ENCODE peak calls at places on chromosomes 7 and 10, in six cellular contexts. One of them, this sample, is unnamed.

GRCh38 chr10:117217196-117217761 is 20.0 kb downstream of the KCNK18 start:
- DNase-seq in upper lobe of right lung: no peak
- DNase-seq in mammary epithelial cell: no peak
- DNase-seq in AG09309: no peak
- DNase-seq in lower leg skin: no peak
- DNase-seq in astrocyte of the spinal cord: no peak
- DNase-seq in this sample: peak; percentile 3

GRCh38 chr7:44617225-44617885 is 10.9 kb downstream of the OGDH start:
- DNase-seq in upper lobe of right lung: no peak
- DNase-seq in mammary epithelial cell: peak; percentile 70
- DNase-seq in AG09309: peak; percentile 29
- DNase-seq in lower leg skin: no peak
- DNase-seq in astrocyte of the spinal cord: peak; percentile 64
- DNase-seq in this sample: peak; percentile 46

GRCh38 chr10:46298346-46299266 is 11.8 kb downstream of the ANTXRL start:
- DNase-seq in upper lobe of right lung: no peak
- DNase-seq in mammary epithelial cell: no peak
- DNase-seq in AG09309: no peak
- DNase-seq in lower leg skin: no peak
- DNase-seq in astrocyte of the spinal cord: no peak
- DNase-seq in this sample: no peak

GRCh38 chr7:155003215-155003999 is 483 bp upstream of the PAXIP1 start:
- DNase-seq in upper lobe of right lung: peak; percentile 92
- DNase-seq in mammary epithelial cell: peak; percentile 66
- DNase-seq in AG09309: peak; percentile 13
- DNase-seq in lower leg skin: peak; percentile 47
- DNase-seq in astrocyte of the spinal cord: peak; percentile 84
- DNase-seq in this sample: peak; percentile 78

GRCh38 chr7:30647589-30647988 is 34.7 kb downstream of the CRHR2 start:
- DNase-seq in upper lobe of right lung: no peak
- DNase-seq in mammary epithelial cell: no peak
- DNase-seq in AG09309: no peak
- DNase-seq in lower leg skin: no peak
- DNase-seq in astrocyte of the spinal cord: no peak
- DNase-seq in this sample: no peak

GRCh38 chr7:97022451-97023306 is 2.0 kb downstream of the DLX5 start:
- DNase-seq in upper lobe of right lung: no peak
- DNase-seq in mammary epithelial cell: no peak
- DNase-seq in AG09309: no peak
- DNase-seq in lower leg skin: no peak
- DNase-seq in astrocyte of the spinal cord: no peak
- DNase-seq in this sample: no peak

GRCh38 chr7:158133515-158134271 is 453.9 kb downstream of the PTPRN2 start:
- DNase-seq in upper lobe of right lung: no peak
- DNase-seq in mammary epithelial cell: no peak
- DNase-seq in AG09309: no peak
- DNase-seq in lower leg skin: no peak
- DNase-seq in astrocyte of the spinal cord: no peak
- DNase-seq in this sample: no peak

GRCh38 chr7:101302641-101303101 is 18.9 kb downstream of the IFT22 start:
- DNase-seq in upper lobe of right lung: no peak
- DNase-seq in mammary epithelial cell: no peak
- DNase-seq in AG09309: no peak
- DNase-seq in lower leg skin: no peak
- DNase-seq in astrocyte of the spinal cord: no peak
- DNase-seq in this sample: no peak

GRCh38 chr10:122688293-122688989 is 11.2 kb downstream of the C10orf120 start:
- DNase-seq in upper lobe of right lung: no peak
- DNase-seq in mammary epithelial cell: peak; percentile 9
- DNase-seq in AG09309: no peak
- DNase-seq in lower leg skin: no peak
- DNase-seq in astrocyte of the spinal cord: no peak
- DNase-seq in this sample: peak; percentile 32

GRCh38 chr7:1536768-1537630 is 6.5 kb downstream of the MAFK start:
- DNase-seq in upper lobe of right lung: peak; percentile 95
- DNase-seq in mammary epithelial cell: peak; percentile 87
- DNase-seq in AG09309: peak; percentile 96
- DNase-seq in lower leg skin: peak; percentile 94
- DNase-seq in astrocyte of the spinal cord: peak; percentile 99
- DNase-seq in this sample: peak; percentile 99

GRCh38 chr7:16916111-16916639 is 34.4 kb upstream of the AGR3 start:
- DNase-seq in upper lobe of right lung: no peak
- DNase-seq in mammary epithelial cell: peak; percentile 89
- DNase-seq in AG09309: peak; percentile 77
- DNase-seq in lower leg skin: no peak
- DNase-seq in astrocyte of the spinal cord: peak; percentile 90
- DNase-seq in this sample: peak; percentile 96

GRCh38 chr7:117590191-117590590 is 110.4 kb downstream of the CFTR start:
- DNase-seq in upper lobe of right lung: no peak
- DNase-seq in mammary epithelial cell: no peak
- DNase-seq in AG09309: no peak
- DNase-seq in lower leg skin: no peak
- DNase-seq in astrocyte of the spinal cord: no peak
- DNase-seq in this sample: no peak

GRCh38 chr10:63866075-63866746 is 345.0 kb downstream of the REEP3 start:
- DNase-seq in upper lobe of right lung: peak; percentile 64
- DNase-seq in mammary epithelial cell: peak; percentile 25
- DNase-seq in AG09309: no peak
- DNase-seq in lower leg skin: peak; percentile 23
- DNase-seq in astrocyte of the spinal cord: peak; percentile 52
- DNase-seq in this sample: peak; percentile 74

GRCh38 chr7:37916017-37916672 is 472 bp downstream of the SFRP4 start:
- DNase-seq in upper lobe of right lung: peak; percentile 66
- DNase-seq in mammary epithelial cell: peak; percentile 14
- DNase-seq in AG09309: no peak
- DNase-seq in lower leg skin: no peak
- DNase-seq in astrocyte of the spinal cord: no peak
- DNase-seq in this sample: no peak

GRCh38 chr10:77036993-77037734 is 600.4 kb downstream of the KCNMA1 start:
- DNase-seq in upper lobe of right lung: no peak
- DNase-seq in mammary epithelial cell: no peak
- DNase-seq in AG09309: no peak
- DNase-seq in lower leg skin: no peak
- DNase-seq in astrocyte of the spinal cord: peak; percentile 15
- DNase-seq in this sample: peak; percentile 22

GRCh38 chr10:80104066-80104926 is 25.8 kb downstream of the TMEM254 start:
- DNase-seq in upper lobe of right lung: no peak
- DNase-seq in mammary epithelial cell: peak; percentile 56
- DNase-seq in AG09309: peak; percentile 43
- DNase-seq in lower leg skin: no peak
- DNase-seq in astrocyte of the spinal cord: peak; percentile 59
- DNase-seq in this sample: peak; percentile 86

GRCh38 chr7:105719395-105719794 is 138.1 kb upstream of the EFCAB10 start:
- DNase-seq in upper lobe of right lung: no peak
- DNase-seq in mammary epithelial cell: no peak
- DNase-seq in AG09309: no peak
- DNase-seq in lower leg skin: no peak
- DNase-seq in astrocyte of the spinal cord: no peak
- DNase-seq in this sample: peak; percentile 7

GRCh38 chr10:77496941-77497420 is 140.6 kb downstream of the KCNMA1 start:
- DNase-seq in upper lobe of right lung: no peak
- DNase-seq in mammary epithelial cell: peak; percentile 78
- DNase-seq in AG09309: no peak
- DNase-seq in lower leg skin: no peak
- DNase-seq in astrocyte of the spinal cord: no peak
- DNase-seq in this sample: no peak

DNA sequence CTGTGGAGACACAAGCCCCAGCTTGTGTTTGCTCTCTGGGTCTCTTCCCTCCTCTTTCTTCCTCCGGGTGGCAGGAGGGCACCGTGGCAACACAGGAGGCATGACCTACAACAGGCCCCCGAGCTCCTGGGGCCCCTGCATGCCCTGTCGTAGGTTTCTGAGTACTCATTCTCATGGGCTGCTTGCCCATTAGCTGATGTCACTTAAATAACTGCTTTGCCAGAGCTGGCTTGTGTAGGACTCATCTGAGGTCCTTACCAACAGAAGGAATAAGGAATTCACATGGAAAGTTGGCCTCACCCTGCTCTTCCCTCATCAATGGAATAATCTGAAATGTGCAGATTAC is 298.0 kb upstream of the PRKCQ start:
- DNase-seq in upper lobe of right lung: no peak
- DNase-seq in mammary epithelial cell: peak; percentile 18
- DNase-seq in AG09309: no peak
- DNase-seq in lower leg skin: no peak
- DNase-seq in astrocyte of the spinal cord: peak; percentile 26
- DNase-seq in this sample: no peak
- TF ChIP-seq CTCF in upper lobe of right lung: no peak
- TF ChIP-seq CTCF in mammary epithelial cell: peak; percentile 13
- TF ChIP-seq CTCF in AG09309: no peak
- TF ChIP-seq CTCF in lower leg skin: no peak
- TF ChIP-seq CTCF in astrocyte of the spinal cord: no peak
- TF ChIP-seq CTCF in this sample: no peak

GRCh38 chr7:47451851-47452205 is 130.1 kb downstream of the TNS3 start:
- DNase-seq in upper lobe of right lung: no peak
- DNase-seq in mammary epithelial cell: no peak
- DNase-seq in AG09309: no peak
- DNase-seq in lower leg skin: no peak
- DNase-seq in astrocyte of the spinal cord: peak; percentile 30
- DNase-seq in this sample: peak; percentile 26

GRCh38 chr7:47452715-47453092 is 129.2 kb downstream of the TNS3 start:
- DNase-seq in upper lobe of right lung: peak; percentile 61
- DNase-seq in mammary epithelial cell: no peak
- DNase-seq in AG09309: no peak
- DNase-seq in lower leg skin: no peak
- DNase-seq in astrocyte of the spinal cord: peak; percentile 10
- DNase-seq in this sample: no peak

GRCh38 chr7:47454066-47454950 is 127.6 kb downstream of the TNS3 start:
- DNase-seq in upper lobe of right lung: peak; percentile 63
- DNase-seq in mammary epithelial cell: no peak
- DNase-seq in AG09309: no peak
- DNase-seq in lower leg skin: no peak
- DNase-seq in astrocyte of the spinal cord: no peak
- DNase-seq in this sample: no peak

GRCh38 chr7:47453093-47454056 is 128.5 kb downstream of the TNS3 start:
- DNase-seq in upper lobe of right lung: peak; percentile 86
- DNase-seq in mammary epithelial cell: peak; percentile 69
- DNase-seq in AG09309: peak; percentile 78
- DNase-seq in lower leg skin: peak; percentile 85
- DNase-seq in astrocyte of the spinal cord: peak; percentile 80
- DNase-seq in this sample: peak; percentile 86

DNA sequence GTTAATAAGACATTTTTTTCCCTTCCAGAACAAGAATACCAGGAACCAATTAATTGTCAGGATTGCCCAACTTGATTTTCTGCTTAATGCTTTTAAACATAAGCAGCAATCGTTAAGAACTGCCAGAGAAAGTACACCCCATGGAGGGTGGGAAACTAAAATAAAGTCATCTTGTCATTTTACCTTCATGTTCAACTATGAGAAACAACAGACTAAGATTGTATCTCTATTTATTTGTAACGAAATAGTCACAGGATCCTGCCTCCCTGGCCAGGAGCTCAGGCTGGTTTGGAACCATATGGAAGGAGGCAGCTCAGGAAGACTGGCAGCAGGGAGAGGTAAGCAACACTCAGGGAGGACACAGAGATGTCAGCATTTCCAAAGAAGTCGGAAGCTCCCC is 129.6 kb downstream of the TNS3 start:
- DNase-seq in upper lobe of right lung: no peak
- DNase-seq in mammary epithelial cell: no peak
- DNase-seq in AG09309: no peak
- DNase-seq in lower leg skin: no peak
- DNase-seq in astrocyte of the spinal cord: no peak
- DNase-seq in this sample: no peak
- H3K4me3 ChIP-seq in upper lobe of right lung: peak overlapping the region; percentile 33
- H3K4me3 ChIP-seq in mammary epithelial cell: no peak overlapping the region
- H3K4me3 ChIP-seq in AG09309: no peak overlapping the region
- H3K4me3 ChIP-seq in lower leg skin: no peak overlapping the region
- H3K4me3 ChIP-seq in astrocyte of the spinal cord: no peak overlapping the region
- H3K4me3 ChIP-seq in this sample: no peak overlapping the region

DNA sequence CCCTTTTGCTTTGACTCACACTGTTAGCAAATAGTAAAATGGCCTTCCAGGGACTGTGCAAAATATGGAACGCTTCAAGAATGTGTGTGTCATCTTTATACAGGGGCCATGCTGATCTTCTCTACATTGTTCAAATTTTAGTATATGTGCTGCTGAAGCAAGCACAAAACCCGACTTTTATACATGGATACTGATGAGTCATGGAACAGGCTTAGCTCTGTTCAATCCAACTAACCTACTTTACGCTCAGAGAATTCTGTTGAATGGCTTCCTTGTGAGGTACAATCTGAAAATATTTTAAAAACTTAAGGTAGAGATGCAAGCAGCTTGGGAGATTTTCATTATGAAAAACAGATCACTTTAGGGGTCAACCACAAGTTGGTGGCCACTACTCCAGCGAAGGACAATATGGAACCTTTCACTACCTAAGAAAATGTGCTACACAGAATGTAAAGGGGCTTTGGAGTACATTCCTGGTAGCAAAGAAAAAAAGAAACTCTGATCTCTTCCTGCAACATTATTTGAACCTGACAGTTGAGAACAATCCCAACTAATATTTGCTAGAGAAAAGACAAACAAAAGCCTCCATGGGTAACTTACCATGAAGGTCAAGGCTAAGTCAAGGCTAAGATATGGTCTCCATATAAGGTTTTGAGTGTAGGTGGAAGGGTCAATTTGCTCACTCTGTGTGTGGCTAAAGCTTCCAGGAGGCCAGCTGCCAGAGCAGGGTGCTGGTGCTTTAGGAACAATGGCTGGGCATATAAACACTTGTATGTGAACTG is 11.8 kb downstream of the ANKRD26 start:
- DNase-seq in upper lobe of right lung: no peak
- DNase-seq in mammary epithelial cell: no peak
- DNase-seq in AG09309: no peak
- DNase-seq in lower leg skin: no peak
- DNase-seq in astrocyte of the spinal cord: no peak
- DNase-seq in this sample: no peak
- TF ChIP-seq CTCF in upper lobe of right lung: no peak
- TF ChIP-seq CTCF in mammary epithelial cell: no peak
- TF ChIP-seq CTCF in AG09309: no peak
- TF ChIP-seq CTCF in lower leg skin: no peak
- TF ChIP-seq CTCF in astrocyte of the spinal cord: no peak
- TF ChIP-seq CTCF in this sample: no peak

GRCh38 chr7:35717013-35717412 is 22.1 kb upstream of the HERPUD2 start:
- DNase-seq in upper lobe of right lung: no peak
- DNase-seq in mammary epithelial cell: no peak
- DNase-seq in AG09309: no peak
- DNase-seq in lower leg skin: no peak
- DNase-seq in astrocyte of the spinal cord: no peak
- DNase-seq in this sample: no peak
- H3K4me3 ChIP-seq in upper lobe of right lung: peak overlapping the region; percentile 36
- H3K4me3 ChIP-seq in mammary epithelial cell: no peak overlapping the region
- H3K4me3 ChIP-seq in AG09309: no peak overlapping the region
- H3K4me3 ChIP-seq in lower leg skin: no peak overlapping the region
- H3K4me3 ChIP-seq in astrocyte of the spinal cord: no peak overlapping the region
- H3K4me3 ChIP-seq in this sample: no peak overlapping the region

This sample was measured in choroid plexus epithelial cell.